ENCODE peak calls at places on chromosomes 3 and 15, in nine cellular contexts. One of them, this sample, is unnamed.

GRCh38 chr3:42996633-42997075 is 17.5 kb downstream of the GASK1A start:
- DNase-seq in spleen: no peak
- DNase-seq in breast epithelium: no peak
- DNase-seq in HCT116: no peak
- DNase-seq in sigmoid colon: no peak
- DNase-seq in stomach: no peak
- DNase-seq in prostate gland: no peak
- DNase-seq in H1: no peak
- DNase-seq in upper lobe of left lung: no peak
- DNase-seq in this sample: no peak

GRCh38 chr15:70856884-70857546 is 3.1 kb upstream of the LARP6 start:
- DNase-seq in spleen: no peak
- DNase-seq in breast epithelium: no peak
- DNase-seq in HCT116: peak; percentile 59
- DNase-seq in sigmoid colon: peak; percentile 91
- DNase-seq in stomach: peak; percentile 68
- DNase-seq in prostate gland: no peak
- DNase-seq in H1: no peak
- DNase-seq in upper lobe of left lung: peak; percentile 46
- DNase-seq in this sample: peak; percentile 95

GRCh38 chr3:127394984-127395662 is 107.3 kb upstream of the PRR20G start:
- DNase-seq in spleen: peak; percentile 66
- DNase-seq in breast epithelium: no peak
- DNase-seq in HCT116: no peak
- DNase-seq in sigmoid colon: no peak
- DNase-seq in stomach: no peak
- DNase-seq in prostate gland: no peak
- DNase-seq in H1: no peak
- DNase-seq in upper lobe of left lung: no peak
- DNase-seq in this sample: no peak

GRCh38 chr3:157081681-157082210 is 78.2 kb downstream of the CCNL1 start:
- DNase-seq in spleen: peak; percentile 95
- DNase-seq in breast epithelium: peak; percentile 88
- DNase-seq in HCT116: peak; percentile 85
- DNase-seq in sigmoid colon: peak; percentile 94
- DNase-seq in stomach: peak; percentile 89
- DNase-seq in prostate gland: peak; percentile 87
- DNase-seq in H1: peak; percentile 86
- DNase-seq in upper lobe of left lung: peak; percentile 89
- DNase-seq in this sample: peak; percentile 95

GRCh38 chr3:117495620-117496019 is 786.0 kb downstream of the TUSC7 start:
- DNase-seq in spleen: no peak
- DNase-seq in breast epithelium: no peak
- DNase-seq in HCT116: no peak
- DNase-seq in sigmoid colon: no peak
- DNase-seq in stomach: no peak
- DNase-seq in prostate gland: no peak
- DNase-seq in H1: no peak
- DNase-seq in upper lobe of left lung: no peak
- DNase-seq in this sample: no peak

GRCh38 chr3:105823149-105823866 is 45.5 kb downstream of the CBLB start:
- DNase-seq in spleen: no peak
- DNase-seq in breast epithelium: no peak
- DNase-seq in HCT116: peak; percentile 70
- DNase-seq in sigmoid colon: no peak
- DNase-seq in stomach: no peak
- DNase-seq in prostate gland: no peak
- DNase-seq in H1: no peak
- DNase-seq in upper lobe of left lung: no peak
- DNase-seq in this sample: no peak

GRCh38 chr15:89129123-89129815 is 41.0 kb downstream of the ABHD2 start:
- DNase-seq in spleen: peak; percentile 88
- DNase-seq in breast epithelium: no peak
- DNase-seq in HCT116: no peak
- DNase-seq in sigmoid colon: no peak
- DNase-seq in stomach: peak; percentile 63
- DNase-seq in prostate gland: peak; percentile 45
- DNase-seq in H1: peak; percentile 33
- DNase-seq in upper lobe of left lung: peak; percentile 67
- DNase-seq in this sample: no peak

GRCh38 chr3:99901200-99901926 is 83.7 kb downstream of the CMSS1 start:
- DNase-seq in spleen: no peak
- DNase-seq in breast epithelium: no peak
- DNase-seq in HCT116: peak; percentile 77
- DNase-seq in sigmoid colon: no peak
- DNase-seq in stomach: no peak
- DNase-seq in prostate gland: no peak
- DNase-seq in H1: no peak
- DNase-seq in upper lobe of left lung: no peak
- DNase-seq in this sample: no peak

GRCh38 chr15:52483712-52484111 is 45.0 kb downstream of the MYO5A start:
- DNase-seq in spleen: no peak
- DNase-seq in breast epithelium: no peak
- DNase-seq in HCT116: no peak
- DNase-seq in sigmoid colon: no peak
- DNase-seq in stomach: no peak
- DNase-seq in prostate gland: no peak
- DNase-seq in H1: no peak
- DNase-seq in upper lobe of left lung: no peak
- DNase-seq in this sample: no peak

GRCh38 chr3:148230473-148230872 is 467.2 kb upstream of the AGTR1 start:
- DNase-seq in spleen: no peak
- DNase-seq in breast epithelium: no peak
- DNase-seq in HCT116: no peak
- DNase-seq in sigmoid colon: no peak
- DNase-seq in stomach: no peak
- DNase-seq in prostate gland: no peak
- DNase-seq in H1: no peak
- DNase-seq in upper lobe of left lung: no peak
- DNase-seq in this sample: no peak

GRCh38 chr3:189771842-189772494 is 140.8 kb downstream of the TP63 start:
- DNase-seq in spleen: no peak
- DNase-seq in breast epithelium: no peak
- DNase-seq in HCT116: no peak
- DNase-seq in sigmoid colon: no peak
- DNase-seq in stomach: no peak
- DNase-seq in prostate gland: no peak
- DNase-seq in H1: no peak
- DNase-seq in upper lobe of left lung: no peak
- DNase-seq in this sample: no peak

GRCh38 chr3:42739401-42740158 is 33.5 kb downstream of the CCDC13 start:
- DNase-seq in spleen: no peak
- DNase-seq in breast epithelium: no peak
- DNase-seq in HCT116: no peak
- DNase-seq in sigmoid colon: peak; percentile 69
- DNase-seq in stomach: no peak
- DNase-seq in prostate gland: no peak
- DNase-seq in H1: no peak
- DNase-seq in upper lobe of left lung: no peak
- DNase-seq in this sample: no peak

GRCh38 chr3:13548696-13549512 is at the start of gene FBLN2:
- DNase-seq in spleen: peak; percentile 85
- DNase-seq in breast epithelium: no peak
- DNase-seq in HCT116: no peak
- DNase-seq in sigmoid colon: peak; percentile 71
- DNase-seq in stomach: peak; percentile 33
- DNase-seq in prostate gland: no peak
- DNase-seq in H1: no peak
- DNase-seq in upper lobe of left lung: no peak
- DNase-seq in this sample: no peak

GRCh38 chr15:29685156-29686078 is 136.9 kb downstream of the TJP1 start:
- DNase-seq in spleen: no peak
- DNase-seq in breast epithelium: no peak
- DNase-seq in HCT116: no peak
- DNase-seq in sigmoid colon: no peak
- DNase-seq in stomach: no peak
- DNase-seq in prostate gland: no peak
- DNase-seq in H1: no peak
- DNase-seq in upper lobe of left lung: peak; percentile 15
- DNase-seq in this sample: no peak

GRCh38 chr3:199815-200214 is 3.3 kb downstream of the CHL1 start:
- DNase-seq in spleen: no peak
- DNase-seq in breast epithelium: no peak
- DNase-seq in HCT116: no peak
- DNase-seq in sigmoid colon: no peak
- DNase-seq in stomach: no peak
- DNase-seq in prostate gland: no peak
- DNase-seq in H1: no peak
- DNase-seq in upper lobe of left lung: no peak
- DNase-seq in this sample: no peak

GRCh38 chr3:200747-201146 is 4.2 kb downstream of the CHL1 start:
- DNase-seq in spleen: no peak
- DNase-seq in breast epithelium: no peak
- DNase-seq in HCT116: no peak
- DNase-seq in sigmoid colon: no peak
- DNase-seq in stomach: no peak
- DNase-seq in prostate gland: no peak
- DNase-seq in H1: no peak
- DNase-seq in upper lobe of left lung: no peak
- DNase-seq in this sample: no peak

GRCh38 chr3:207973-208372 is 11.4 kb downstream of the CHL1 start:
- DNase-seq in spleen: no peak
- DNase-seq in breast epithelium: no peak
- DNase-seq in HCT116: no peak
- DNase-seq in sigmoid colon: no peak
- DNase-seq in stomach: no peak
- DNase-seq in prostate gland: no peak
- DNase-seq in H1: no peak
- DNase-seq in upper lobe of left lung: no peak
- DNase-seq in this sample: no peak

DNA sequence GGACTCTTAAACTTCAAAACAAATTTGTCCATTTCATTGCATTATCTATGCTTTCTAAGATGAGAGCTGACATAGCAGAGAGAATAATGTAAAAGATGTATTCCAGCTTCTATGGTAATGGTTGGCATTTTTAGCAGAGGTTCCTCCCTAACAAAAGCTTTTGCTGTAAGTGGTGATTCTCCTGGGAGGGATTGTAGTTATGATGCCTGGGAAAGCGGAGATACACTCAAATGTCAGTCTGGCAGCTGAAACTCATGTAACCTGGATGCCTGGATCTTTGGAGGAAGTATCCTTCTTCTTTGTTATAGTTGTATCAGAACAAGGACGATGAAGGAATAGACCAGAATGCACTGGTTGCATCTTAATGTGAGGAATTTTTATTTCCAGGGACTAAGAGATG is 7.5 kb downstream of the CHL1 start:
- DNase-seq in spleen: no peak
- DNase-seq in breast epithelium: no peak
- DNase-seq in HCT116: no peak
- DNase-seq in sigmoid colon: no peak
- DNase-seq in stomach: no peak
- DNase-seq in prostate gland: no peak
- DNase-seq in H1: no peak
- DNase-seq in upper lobe of left lung: no peak
- DNase-seq in this sample: no peak
- TF ChIP-seq POLR2AphosphoS5 in spleen: no peak
- TF ChIP-seq POLR2AphosphoS5 in breast epithelium: no peak
- TF ChIP-seq POLR2AphosphoS5 in HCT116: no peak
- TF ChIP-seq POLR2AphosphoS5 in sigmoid colon: no peak
- TF ChIP-seq POLR2AphosphoS5 in stomach: no peak
- TF ChIP-seq POLR2AphosphoS5 in prostate gland: no peak
- TF ChIP-seq POLR2AphosphoS5 in H1: no peak
- TF ChIP-seq POLR2AphosphoS5 in upper lobe of left lung: no peak
- TF ChIP-seq POLR2AphosphoS5 in this sample: no peak

GRCh38 chr3:38136807-38137614 is at the start of gene ACAA1:
- DNase-seq in spleen: peak; percentile 100
- DNase-seq in breast epithelium: peak; percentile 99
- DNase-seq in HCT116: peak; percentile 98
- DNase-seq in sigmoid colon: peak; percentile 100
- DNase-seq in stomach: peak; percentile 100
- DNase-seq in prostate gland: peak; percentile 100
- DNase-seq in H1: peak; percentile 99
- DNase-seq in upper lobe of left lung: peak; percentile 100
- DNase-seq in this sample: peak; percentile 100
- TF ChIP-seq POLR2A in spleen: peak; percentile 89
- TF ChIP-seq POLR2A in breast epithelium: peak; percentile 74
- TF ChIP-seq POLR2A in HCT116: peak; percentile 89
- TF ChIP-seq POLR2A in sigmoid colon: peak; percentile 89
- TF ChIP-seq POLR2A in stomach: peak; percentile 77
- TF ChIP-seq POLR2A in prostate gland: peak; percentile 97
- TF ChIP-seq POLR2A in H1: no peak
- TF ChIP-seq POLR2A in upper lobe of left lung: peak; percentile 61
- TF ChIP-seq POLR2A in this sample: peak; percentile 79

GRCh38 chr3:198108756-198109155 is 148.7 kb downstream of the LMLN start:
- DNase-seq in spleen: no peak
- DNase-seq in breast epithelium: no peak
- DNase-seq in HCT116: no peak
- DNase-seq in sigmoid colon: no peak
- DNase-seq in stomach: no peak
- DNase-seq in prostate gland: no peak
- DNase-seq in H1: no peak
- DNase-seq in upper lobe of left lung: no peak
- DNase-seq in this sample: no peak
- H3K9me3 ChIP-seq in spleen: peaks cover 38% of the 10 kb centered on the region
- H3K9me3 ChIP-seq in breast epithelium: no peaks in the 10 kb centered on the region
- H3K9me3 ChIP-seq in HCT116: no peaks in the 10 kb centered on the region
- H3K9me3 ChIP-seq in sigmoid colon: no peaks in the 10 kb centered on the region
- H3K9me3 ChIP-seq in stomach: no peaks in the 10 kb centered on the region
- H3K9me3 ChIP-seq in prostate gland: no peaks in the 10 kb centered on the region
- H3K9me3 ChIP-seq in H1: no peaks in the 10 kb centered on the region
- H3K9me3 ChIP-seq in upper lobe of left lung: no peaks in the 10 kb centered on the region
- H3K9me3 ChIP-seq in this sample: no peaks in the 10 kb centered on the region

GRCh38 chr3:171933441-171933840 is 90.3 kb downstream of the TMEM212 start:
- DNase-seq in spleen: no peak
- DNase-seq in breast epithelium: no peak
- DNase-seq in HCT116: no peak
- DNase-seq in sigmoid colon: no peak
- DNase-seq in stomach: no peak
- DNase-seq in prostate gland: no peak
- DNase-seq in H1: no peak
- DNase-seq in upper lobe of left lung: no peak
- DNase-seq in this sample: no peak

GRCh38 chr3:171936231-171936841 is 93.2 kb downstream of the TMEM212 start:
- DNase-seq in spleen: no peak
- DNase-seq in breast epithelium: no peak
- DNase-seq in HCT116: no peak
- DNase-seq in sigmoid colon: no peak
- DNase-seq in stomach: no peak
- DNase-seq in prostate gland: no peak
- DNase-seq in H1: no peak
- DNase-seq in upper lobe of left lung: peak; percentile 68
- DNase-seq in this sample: no peak

GRCh38 chr3:171935261-171936123 is 92.3 kb downstream of the TMEM212 start:
- DNase-seq in spleen: no peak
- DNase-seq in breast epithelium: no peak
- DNase-seq in HCT116: no peak
- DNase-seq in sigmoid colon: no peak
- DNase-seq in stomach: no peak
- DNase-seq in prostate gland: no peak
- DNase-seq in H1: no peak
- DNase-seq in upper lobe of left lung: no peak
- DNase-seq in this sample: no peak

DNA sequence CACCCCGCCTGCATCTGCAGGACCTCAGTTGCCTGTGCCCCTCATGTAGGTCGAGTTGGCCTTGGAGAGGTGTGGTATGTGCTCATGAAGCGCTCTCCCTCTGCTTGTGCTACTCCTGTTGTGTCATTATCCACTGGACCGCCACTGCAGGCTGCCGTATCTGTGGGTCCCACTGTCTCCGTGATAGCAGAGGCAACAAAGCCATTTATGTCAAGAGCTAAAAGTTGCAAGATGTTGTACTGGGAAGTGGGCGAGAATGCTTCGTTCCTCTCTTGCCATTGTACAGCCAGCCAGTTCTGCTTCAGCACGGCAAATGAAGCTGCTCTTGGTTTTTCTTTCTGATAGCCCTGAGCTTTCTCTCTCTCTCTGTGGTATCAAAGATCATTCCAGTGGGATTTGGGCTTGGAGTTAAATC is 89.0 kb downstream of the TMEM212 start:
- DNase-seq in spleen: no peak
- DNase-seq in breast epithelium: no peak
- DNase-seq in HCT116: no peak
- DNase-seq in sigmoid colon: no peak
- DNase-seq in stomach: no peak
- DNase-seq in prostate gland: no peak
- DNase-seq in H1: no peak
- DNase-seq in upper lobe of left lung: no peak
- DNase-seq in this sample: no peak
- TF ChIP-seq POLR2AphosphoS5 in spleen: no peak
- TF ChIP-seq POLR2AphosphoS5 in breast epithelium: no peak
- TF ChIP-seq POLR2AphosphoS5 in HCT116: no peak
- TF ChIP-seq POLR2AphosphoS5 in sigmoid colon: no peak
- TF ChIP-seq POLR2AphosphoS5 in stomach: no peak
- TF ChIP-seq POLR2AphosphoS5 in prostate gland: no peak
- TF ChIP-seq POLR2AphosphoS5 in H1: no peak
- TF ChIP-seq POLR2AphosphoS5 in upper lobe of left lung: no peak
- TF ChIP-seq POLR2AphosphoS5 in this sample: no peak